ENCODE peak calls at places on chromosomes 1 and 21, in nine cellular contexts. I is IMR-90, O is neuronal stem cell, W is heart left ventricle, M is OCI-LY7, R is psoas muscle, X is testis, N is pancreas, D is A549. Z is an unnamed sample.
A peak's percentile ranks its signal among the peaks of the same experiment; 100 is the strongest.

GRCh38 chr1:43986712-43987111 is 4.7 kb upstream of the CCDC24 start:
- DNase-seq in I (no peak), N (no peak), W (no peak), X (no peak), D (no peak), R (no peak), O (no peak), M (no peak), Z (no peak)

GRCh38 chr1:40438391-40439015 is 11.8 kb upstream of the ZFP69B start:
- DNase-seq in N (no peak), O (no peak), X (peak; percentile 25), I (peak; percentile 16), M (peak; percentile 62), R (no peak), W (no peak), D (peak; percentile 18), Z (no peak)

GRCh38 chr21:36499578-36500471 is 19.9 kb upstream of the CLDN14 start:
- DNase-seq in R (peak; percentile 77), W (peak; percentile 28), N (no peak), I (no peak), M (no peak), D (no peak), O (no peak), X (no peak), Z (peak; percentile 51)

GRCh38 chr1:54825696-54826095 is 24.6 kb upstream of the TTC22 start:
- DNase-seq in O (no peak), W (no peak), M (no peak), D (no peak), R (no peak), I (no peak), N (no peak), X (no peak), Z (no peak)

GRCh38 chr1:213512316-213512715 is 461.3 kb downstream of the RPS6KC1 start:
- DNase-seq in O (no peak), W (no peak), D (no peak), R (no peak), I (no peak), X (no peak), M (no peak), N (no peak), Z (no peak)

GRCh38 chr1:232983817-232984567 is 33.6 kb downstream of the NTPCR start:
- DNase-seq in X (no peak), N (no peak), R (no peak), I (no peak), M (no peak), D (no peak), O (no peak), W (no peak), Z (no peak)

GRCh38 chr1:40708750-40709099 is 17.2 kb downstream of the NFYC start:
- DNase-seq in D (peak; percentile 65), O (no peak), W (no peak), X (no peak), M (peak; percentile 90), I (peak; percentile 91), N (no peak), R (no peak), Z (no peak)

GRCh38 chr1:204304067-204304466 is 55.7 kb downstream of the PLEKHA6 start:
- DNase-seq in I (no peak), X (no peak), O (no peak), W (no peak), D (no peak), N (no peak), R (no peak), M (no peak), Z (no peak)

GRCh38 chr1:154353460-154353904 is 28.2 kb downstream of the ATP8B2 start:
- DNase-seq in I (peak; percentile 54), W (no peak), M (peak; percentile 12), D (no peak), R (no peak), X (peak; percentile 48), N (no peak), O (peak; percentile 17), Z (no peak)

GRCh38 chr1:233094691-233095090 is 144.3 kb downstream of the NTPCR start:
- DNase-seq in X (no peak), D (no peak), M (no peak), O (no peak), W (no peak), R (no peak), N (no peak), I (no peak), Z (no peak)

GRCh38 chr1:22969224-22969829 is 3.3 kb downstream of the LACTBL1 start:
- DNase-seq in O (no peak), R (no peak), W (no peak), I (peak; percentile 90), D (no peak), X (peak; percentile 43), N (no peak), M (no peak), Z (no peak)

GRCh38 chr1:119631433-119632102 is 16.5 kb downstream of the ZNF697 start:
- DNase-seq in R (peak; percentile 95), N (peak; percentile 95), D (no peak), M (no peak), X (peak; percentile 92), W (peak; percentile 93), O (no peak), I (peak; percentile 72), Z (peak; percentile 83)
- H3K4me3 ChIP-seq in R (peak overlapping the region; percentile 61), N (peak overlapping the region; percentile 30), D (no peak overlapping the region), M (no peak overlapping the region), X (peak overlapping the region; percentile 6), W (peak overlapping the region; percentile 41), O (no peak overlapping the region), I (no peak overlapping the region), Z (peak overlapping the region; percentile 54)

DNA sequence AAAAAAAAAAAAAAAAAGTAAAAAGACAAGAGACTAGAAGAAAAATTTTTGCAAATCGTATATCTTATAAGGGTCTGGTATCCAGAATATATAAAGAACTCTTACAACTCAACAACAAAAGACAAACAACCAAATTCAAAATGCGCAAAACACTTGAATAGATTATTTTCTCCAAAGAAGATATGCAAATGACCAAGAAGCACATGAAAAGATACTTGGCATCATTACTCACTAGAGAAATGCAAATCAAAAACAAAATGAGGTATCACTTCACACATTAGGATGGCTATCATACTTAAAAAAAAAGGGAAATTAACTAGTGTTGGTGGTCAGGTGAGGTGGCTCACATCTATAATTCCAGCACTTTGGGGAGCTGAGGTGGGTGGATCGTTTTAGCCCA is 12.0 kb upstream of the SLC2A5 start:
- DNase-seq in O (no peak), X (no peak), W (no peak), D (no peak), M (peak; percentile 50), R (no peak), I (no peak), N (no peak), Z (no peak)
- H3K27ac ChIP-seq in O (no peak overlapping the region), X (no peak overlapping the region), W (no peak overlapping the region), D (no peak overlapping the region), M (peak overlapping the region; percentile 100), R (no peak overlapping the region), I (no peak overlapping the region), N (no peak overlapping the region), Z (no peak overlapping the region)

DNA sequence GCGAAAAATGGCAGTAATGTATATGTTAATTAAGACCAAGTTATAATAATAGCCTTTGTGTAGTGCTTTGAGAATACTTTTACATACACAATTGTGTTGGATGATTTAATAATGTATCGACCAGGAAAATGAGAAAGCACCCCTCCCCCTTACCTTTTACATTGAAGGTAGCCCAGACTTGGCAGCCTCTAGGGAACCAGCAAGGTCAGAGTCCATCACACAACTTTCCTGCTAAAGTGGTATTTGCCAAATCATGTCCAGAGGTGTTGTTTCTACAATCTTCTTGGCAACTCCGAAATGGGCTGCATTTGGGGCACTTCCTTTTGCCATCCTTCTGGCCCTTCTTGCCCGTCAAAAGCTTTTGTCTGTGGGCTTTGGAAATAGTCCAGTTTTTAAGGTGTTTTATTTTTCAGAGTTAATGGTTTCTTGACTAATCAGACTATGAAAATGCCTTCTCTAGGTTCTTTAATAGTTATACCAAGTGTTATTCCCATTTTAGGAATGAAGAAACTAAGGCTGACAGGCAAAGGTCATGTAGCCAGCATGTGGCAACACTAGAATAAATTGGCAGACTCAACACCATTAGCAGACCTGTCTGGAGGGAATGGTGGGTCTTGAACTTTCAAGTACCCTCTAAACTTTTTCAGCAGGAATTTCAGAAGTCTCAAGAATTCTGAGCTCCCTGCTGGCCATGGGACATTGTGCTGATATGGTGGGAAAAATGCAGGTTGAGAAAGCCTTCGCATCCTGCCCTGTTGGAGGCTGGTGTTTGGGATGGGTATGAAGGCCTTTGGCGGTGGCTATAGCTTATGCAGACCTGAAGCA is 6.8 kb downstream of the ATP1A1 start:
- DNase-seq in M (no peak), W (no peak), X (no peak), D (no peak), N (no peak), O (no peak), I (no peak), R (no peak), Z (no peak)
- H3K4me3 ChIP-seq in M (no peak overlapping the region), W (no peak overlapping the region), X (no peak overlapping the region), D (no peak overlapping the region), N (peak overlapping the region; percentile 1), O (no peak overlapping the region), I (no peak overlapping the region), R (no peak overlapping the region), Z (no peak overlapping the region)

GRCh38 chr1:11132571-11133293 is 33.1 kb upstream of the EXOSC10 start:
- DNase-seq in I (no peak), M (no peak), O (no peak), R (no peak), N (no peak), X (no peak), D (no peak), W (no peak), Z (no peak)

GRCh38 chr1:11131816-11132215 is 32.1 kb upstream of the EXOSC10 start:
- DNase-seq in M (no peak), O (no peak), D (no peak), X (no peak), N (no peak), R (no peak), I (no peak), W (no peak), Z (no peak)

GRCh38 chr1:11130406-11130805 is 30.7 kb upstream of the EXOSC10 start:
- DNase-seq in D (no peak), R (no peak), M (no peak), N (no peak), O (no peak), W (no peak), I (no peak), X (no peak), Z (no peak)

GRCh38 chr1:11138952-11139351 is 39.3 kb upstream of the EXOSC10 start:
- DNase-seq in I (peak; percentile 80), W (no peak), M (no peak), R (no peak), D (no peak), O (no peak), N (no peak), X (no peak), Z (no peak)

DNA sequence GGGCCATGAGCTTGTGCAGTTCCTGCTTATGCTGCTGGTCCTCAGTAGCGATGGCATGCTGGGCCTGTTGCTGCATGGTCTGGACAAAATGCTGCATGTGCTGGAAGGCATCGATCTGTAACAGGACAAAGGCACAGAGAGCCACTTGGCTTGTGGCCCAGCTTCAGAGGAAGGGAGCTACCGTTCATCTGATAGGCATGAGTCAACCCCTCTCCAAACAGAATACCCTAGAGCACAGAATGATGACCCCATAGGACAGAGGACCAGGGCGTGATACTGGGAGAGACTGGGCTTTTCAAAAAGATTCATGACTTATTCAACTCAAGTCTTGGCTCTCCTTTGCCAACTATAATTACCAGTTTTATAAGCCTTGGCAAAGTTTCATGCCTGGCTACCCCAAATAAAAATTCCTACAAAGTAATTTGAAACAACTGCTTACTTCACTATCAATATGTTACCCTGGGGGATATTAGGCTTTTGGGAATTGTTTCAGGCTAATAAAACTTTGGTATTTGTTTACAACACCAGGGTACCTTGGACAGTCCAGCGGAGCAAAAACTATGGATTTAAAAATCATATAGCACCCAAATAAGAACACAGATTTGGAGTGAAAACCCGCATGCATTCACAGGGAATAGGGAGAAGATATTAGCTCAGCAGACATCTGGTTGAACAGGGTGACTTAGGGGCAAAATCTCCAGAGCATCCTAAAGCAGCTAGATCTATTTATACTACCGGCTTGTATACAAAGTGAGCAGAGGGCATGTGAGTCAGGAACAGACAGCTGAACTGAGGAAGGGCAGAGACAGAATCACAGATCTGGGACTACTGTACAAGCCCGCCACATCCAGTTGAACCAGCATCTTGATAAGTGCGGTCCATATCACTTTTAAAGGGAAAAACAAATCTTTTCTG is 34.9 kb upstream of the EXOSC10 start:
- DNase-seq in N (no peak), M (no peak), W (no peak), D (no peak), X (peak; percentile 28), I (peak; percentile 70), O (no peak), R (peak; percentile 58), Z (peak; percentile 45)
- H3K27ac ChIP-seq in N (no peak overlapping the region), M (no peak overlapping the region), W (no peak overlapping the region), D (no peak overlapping the region), X (no peak overlapping the region), I (no peak overlapping the region), O (no peak overlapping the region), R (no peak overlapping the region), Z (no peak overlapping the region)

Z was measured in tibial artery.